ENCODE peak calls at places on chromosome 9, in five cellular contexts. E is astrocyte of the spinal cord, I is AG10803, L is AG04450, Q is cardiac muscle cell. C is an unnamed sample.

GRCh38 chr9:122091682-122092592 is 1.2 kb downstream of the TTLL11 start:
- DNase-seq in E (no peak), I (no peak), L (no peak), Q (no peak), C (no peak)

GRCh38 chr9:83238871-83239624 is 176.1 kb upstream of the RASEF start:
- DNase-seq in E (no peak), I (peak; percentile 17), L (no peak), Q (peak; percentile 64), C (no peak)

GRCh38 chr9:127707766-127708165 is 978 bp downstream of the CFAP157 start:
- DNase-seq in E (no peak), I (no peak), L (no peak), Q (no peak), C (peak; percentile 40)

GRCh38 chr9:71349218-71349617 is 227.8 kb upstream of the TRPM3 start:
- DNase-seq in E (peak; percentile 63), I (peak; percentile 82), L (no peak), Q (peak; percentile 43), C (no peak)

GRCh38 chr9:128902351-128903078 is 18.3 kb upstream of the PHYHD1 start:
- DNase-seq in E (no peak), I (no peak), L (no peak), Q (no peak), C (peak; percentile 90)

GRCh38 chr9:92990461-92990860 is 43.1 kb downstream of the FGD3 start:
- DNase-seq in E (no peak), I (no peak), L (no peak), Q (no peak), C (no peak)

GRCh38 chr9:75903785-75904360 is 13.4 kb downstream of the PCSK5 start:
- DNase-seq in E (peak; percentile 72), I (no peak), L (no peak), Q (peak; percentile 37), C (no peak)

GRCh38 chr9:21549251-21549765 is 67.2 kb upstream of the IFNE start:
- DNase-seq in E (peak; percentile 98), I (peak; percentile 92), L (peak; percentile 80), Q (peak; percentile 97), C (no peak)

GRCh38 chr9:91789941-91790340 is 160.1 kb downstream of the ROR2 start:
- DNase-seq in E (no peak), I (no peak), L (no peak), Q (peak; percentile 42), C (no peak)

GRCh38 chr9:95494022-95494415 is 22.8 kb downstream of the PTCH1 start:
- DNase-seq in E (no peak), I (no peak), L (no peak), Q (no peak), C (no peak)

GRCh38 chr9:110880123-110880522 is 158.1 kb downstream of the LPAR1 start:
- DNase-seq in E (peak; percentile 75), I (peak; percentile 92), L (peak; percentile 85), Q (peak; percentile 69), C (no peak)

GRCh38 chr9:109143881-109144562 is 23.0 kb downstream of the FRRS1L start:
- DNase-seq in E (peak; percentile 14), I (peak; percentile 28), L (no peak), Q (peak; percentile 30), C (peak; percentile 80)

GRCh38 chr9:132631280-132631679 is 38.5 kb downstream of the DDX31 start:
- DNase-seq in E (peak; percentile 87), I (peak; percentile 53), L (peak; percentile 20), Q (no peak), C (no peak)
- TF ChIP-seq CTCF in E (no peak), I (peak; percentile 18), L (peak; percentile 23), Q (no peak), C (no peak)

GRCh38 chr9:136994180-136994884 is 2.0 kb downstream of the CLIC3 start:
- DNase-seq in E (no peak), I (no peak), L (no peak), Q (no peak), C (no peak)

GRCh38 chr9:136994885-136995224 is 1.5 kb downstream of the CLIC3 start:
- DNase-seq in E (no peak), I (no peak), L (no peak), Q (no peak), C (no peak)

GRCh38 chr9:136995772-136996308 is 528 bp downstream of the CLIC3 start:
- DNase-seq in E (peak; percentile 32), I (peak; percentile 36), L (no peak), Q (no peak), C (no peak)

GRCh38 chr9:136996361-136997281 is at the start of gene CLIC3:
- DNase-seq in E (no peak), I (peak; percentile 8), L (no peak), Q (no peak), C (no peak)

GRCh38 chr9:136995370-136995769 is 998 bp downstream of the CLIC3 start:
- DNase-seq in E (no peak), I (no peak), L (no peak), Q (no peak), C (no peak)
- H3K4me3 ChIP-seq in E (no peak overlapping the region), I (no peak overlapping the region), L (no peak overlapping the region), Q (no peak overlapping the region), C (no peak overlapping the region)

DNA sequence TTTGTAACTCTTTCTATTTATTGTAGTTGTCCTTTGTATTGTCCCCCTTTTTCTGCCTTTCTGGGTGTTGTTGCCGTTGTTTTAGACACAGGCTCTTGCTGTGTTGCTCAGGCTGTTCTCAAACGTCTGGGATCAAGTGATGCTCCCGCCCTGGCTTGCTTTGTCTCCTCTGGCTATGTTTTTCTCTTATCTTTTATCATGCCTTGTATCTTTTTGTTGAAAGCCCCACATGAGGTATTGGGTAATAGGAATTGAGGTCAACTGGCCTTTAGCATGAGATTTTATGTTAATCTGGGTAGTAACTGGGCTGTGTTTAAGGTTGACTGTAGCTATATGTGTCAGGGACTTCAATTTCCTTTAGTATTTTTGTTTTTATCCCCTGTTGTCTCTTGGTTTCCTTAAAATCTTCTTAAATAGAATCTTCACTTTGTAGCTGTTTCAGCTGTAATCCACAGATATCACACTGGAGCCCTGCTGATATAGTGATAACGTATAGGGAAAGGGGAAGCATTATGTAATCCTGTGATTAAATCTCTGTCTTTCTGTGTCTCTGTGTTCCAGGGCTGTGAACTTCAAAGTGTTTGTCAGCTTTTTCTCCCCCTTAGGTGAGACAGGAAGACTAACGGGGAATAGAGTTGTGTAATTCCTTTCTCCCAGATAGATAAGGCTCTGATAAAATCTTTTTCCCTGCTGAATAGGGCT is 25.9 kb upstream of the CACNA1B start:
- DNase-seq in E (no peak), I (no peak), L (no peak), Q (no peak), C (no peak)
- TF ChIP-seq CTCF in E (no peak), I (no peak), L (no peak), Q (no peak), C (no peak)

GRCh38 chr9:116689117-116689516 is 2.0 kb downstream of the TRIM32 start:
- DNase-seq in E (no peak), I (no peak), L (no peak), Q (no peak), C (no peak)
- H3K4me3 ChIP-seq in E (no peak overlapping the region), I (no peak overlapping the region), L (no peak overlapping the region), Q (no peak overlapping the region), C (no peak overlapping the region)

GRCh38 chr9:18829066-18829465 is 203.9 kb downstream of the SAXO1 start:
- DNase-seq in E (no peak), I (peak; percentile 3), L (no peak), Q (no peak), C (no peak)
- TF ChIP-seq CTCF in E (no peak), I (no peak), L (no peak), Q (no peak), C (no peak)

GRCh38 chr9:133144887-133145466 is 18.7 kb downstream of the GBGT1 start:
- DNase-seq in E (no peak), I (no peak), L (no peak), Q (no peak), C (no peak)

GRCh38 chr9:133141833-133142594 is 21.0 kb upstream of the RALGDS start:
- DNase-seq in E (no peak), I (no peak), L (no peak), Q (no peak), C (peak; percentile 87)

GRCh38 chr9:133142657-133143592 is 20.8 kb downstream of the GBGT1 start:
- DNase-seq in E (no peak), I (no peak), L (no peak), Q (no peak), C (peak; percentile 77)

GRCh38 chr9:133143639-133144141 is 20.0 kb downstream of the GBGT1 start:
- DNase-seq in E (no peak), I (no peak), L (no peak), Q (no peak), C (no peak)

GRCh38 chr9:133144142-133144886 is 19.4 kb downstream of the GBGT1 start:
- DNase-seq in E (peak; percentile 57), I (peak; percentile 54), L (no peak), Q (peak; percentile 67), C (peak; percentile 97)
- H3K4me3 ChIP-seq in E (peak overlapping the region; percentile 30), I (peak overlapping the region; percentile 54), L (peak overlapping the region; percentile 49), Q (peak overlapping the region; percentile 12), C (peak overlapping the region; percentile 51)

C was measured in GM12865.